ENCODE peak calls at places on chromosomes 7 and 10, in ten cellular contexts. L, B, K, D, V, C, O, Q, X and P are unnamed samples.

GRCh38 chr10:43138757-43139241 is 554 bp downstream of the CSGALNACT2 start:
- DNase-seq in X (no peak), V (no peak), C (peak), B (peak), Q (no peak), K (peak), O (peak), D (no peak), L (peak), P (no peak)

GRCh38 chr7:34488766-34489165 is 169.3 kb upstream of the NPSR1 start:
- DNase-seq in Q (no peak), V (no peak), B (no peak), K (no peak), D (no peak), L (no peak), C (no peak), X (no peak), O (no peak), P (no peak)

GRCh38 chr10:84265378-84265777 is 20.5 kb downstream of the RGR start:
- DNase-seq in C (no peak), V (no peak), D (no peak), B (peak), X (no peak), L (no peak), K (no peak), O (no peak), Q (no peak), P (no peak)

GRCh38 chr10:46037107-46037900 is 6.9 kb upstream of the NCOA4 start:
- DNase-seq in Q (no peak), X (no peak), C (no peak), K (no peak), D (no peak), B (no peak), V (no peak), L (no peak), O (no peak), P (no peak)

GRCh38 chr7:26937956-26938623 is 73.7 kb upstream of the SKAP2 start:
- DNase-seq in D (no peak), V (no peak), L (no peak), X (no peak), Q (no peak), C (no peak), O (peak), K (no peak), B (no peak), P (no peak)

GRCh38 chr10:17607603-17608332 is 9.4 kb downstream of the HACD1 start:
- DNase-seq in Q (no peak), B (no peak), X (no peak), V (no peak), D (peak), C (peak), K (no peak), O (peak), L (peak), P (no peak)

GRCh38 chr10:34446046-34446445 is 369.1 kb downstream of the PARD3 start:
- DNase-seq in Q (no peak), V (no peak), C (no peak), D (no peak), B (no peak), L (no peak), O (no peak), K (no peak), X (no peak), P (no peak)

GRCh38 chr10:76036410-76036940 is 605.1 kb downstream of the LRMDA start:
- DNase-seq in Q (peak), D (peak), V (peak), K (peak), X (peak), O (peak), L (peak), C (peak), B (peak), P (peak)

GRCh38 chr10:102135956-102136526 is 3.2 kb downstream of the PPRC1 start:
- DNase-seq in D (no peak), L (no peak), X (no peak), Q (no peak), O (no peak), K (no peak), C (no peak), V (no peak), B (no peak), P (no peak)

GRCh38 chr7:47128719-47129118 is 453.2 kb downstream of the TNS3 start:
- DNase-seq in V (no peak), L (no peak), D (no peak), Q (no peak), O (peak), X (no peak), K (no peak), C (no peak), B (no peak), P (no peak)

GRCh38 chr10:102714621-102715455 is at the start of gene SFXN2:
- DNase-seq in C (peak), K (peak), V (no peak), B (peak), O (no peak), Q (no peak), X (no peak), L (no peak), D (peak), P (no peak)

GRCh38 chr10:124827474-124827873 is 25.9 kb downstream of the ABRAXAS2 start:
- DNase-seq in B (no peak), D (no peak), X (no peak), V (no peak), Q (no peak), L (peak), C (no peak), K (no peak), O (peak), P (no peak)

GRCh38 chr10:50396491-50397311 is 145.4 kb upstream of the ASAH2 start:
- DNase-seq in V (no peak), K (no peak), X (no peak), O (peak), Q (no peak), L (no peak), C (no peak), B (no peak), D (no peak), P (no peak)

GRCh38 chr10:34626158-34626557 is 188.9 kb downstream of the PARD3 start:
- DNase-seq in C (no peak), O (no peak), D (no peak), V (no peak), X (no peak), L (no peak), B (no peak), Q (no peak), K (no peak), P (no peak)

GRCh38 chr7:738241-738640 is 11.2 kb upstream of the PRKAR1B start:
- DNase-seq in D (no peak), Q (no peak), V (no peak), L (no peak), C (no peak), B (no peak), X (no peak), O (no peak), K (no peak), P (peak)

GRCh38 chr7:108358553-108358952 is 97.7 kb downstream of the NRCAM start:
- DNase-seq in V (peak), K (no peak), X (no peak), Q (no peak), D (no peak), O (peak), B (no peak), L (peak), C (no peak), P (no peak)

GRCh38 chr10:49747303-49747646 is 14.8 kb downstream of the OGDHL start:
- DNase-seq in C (no peak), Q (no peak), L (no peak), D (no peak), X (no peak), O (no peak), V (no peak), K (no peak), B (no peak), P (no peak)

GRCh38 chr7:145324081-145324480 is 488.2 kb upstream of the TPK1 start:
- DNase-seq in Q (no peak), L (no peak), K (no peak), D (no peak), B (no peak), C (no peak), V (no peak), X (no peak), O (no peak), P (no peak)

GRCh38 chr7:44287488-44288380 is 37.7 kb downstream of the CAMK2B start:
- DNase-seq in X (peak), V (no peak), L (no peak), O (no peak), C (no peak), D (no peak), B (peak), K (no peak), Q (peak), P (no peak)

GRCh38 chr7:8684426-8684825 is 251.0 kb downstream of the NXPH1 start:
- DNase-seq in D (no peak), Q (no peak), C (no peak), B (no peak), L (no peak), K (no peak), X (no peak), V (no peak), O (no peak), P (no peak)

GRCh38 chr7:115679976-115680375 is 350.6 kb downstream of the TFEC start:
- DNase-seq in X (no peak), Q (no peak), D (peak), V (no peak), K (no peak), B (peak), O (peak), L (peak), C (peak), P (no peak)

GRCh38 chr7:1447551-1448244 is 11.6 kb downstream of the MICALL2 start:
- DNase-seq in X (peak), C (no peak), Q (no peak), V (no peak), B (no peak), D (no peak), O (no peak), K (no peak), L (no peak), P (no peak)

GRCh38 chr10:91409869-91410637 is at the start of gene HECTD2:
- DNase-seq in X (peak), D (peak), O (peak), K (peak), C (peak), Q (peak), V (no peak), L (peak), B (peak), P (peak)

GRCh38 chr10:77580500-77580899 is 57.1 kb downstream of the KCNMA1 start:
- DNase-seq in L (no peak), V (no peak), D (no peak), Q (no peak), C (no peak), B (no peak), O (no peak), X (no peak), K (no peak), P (no peak)

GRCh38 chr7:50851451-50851850 is 68.8 kb upstream of the GRB10 start:
- DNase-seq in O (peak), X (no peak), V (no peak), K (no peak), B (no peak), L (no peak), D (no peak), Q (no peak), C (no peak), P (no peak)

GRCh38 chr10:61397175-61397986 is 55.8 kb downstream of the TMEM26 start:
- DNase-seq in Q (no peak), K (no peak), B (no peak), O (peak), C (peak), L (no peak), D (no peak), V (no peak), X (no peak), P (no peak)

GRCh38 chr7:1510780-1511154 is 6.6 kb upstream of the INTS1 start:
- DNase-seq in X (no peak), B (no peak), D (no peak), K (peak), Q (peak), O (no peak), C (peak), V (no peak), L (no peak), P (no peak)

GRCh38 chr7:91632234-91632947 is 248.1 kb downstream of the MTERF1 start:
- DNase-seq in D (no peak), B (no peak), X (no peak), C (no peak), L (no peak), K (no peak), O (no peak), V (no peak), Q (no peak), P (no peak)

GRCh38 chr10:7260412-7260900 is 150.4 kb downstream of the SFMBT2 start:
- DNase-seq in C (peak), L (peak), Q (no peak), O (peak), D (peak), X (peak), V (peak), K (peak), B (peak), P (peak)

GRCh38 chr10:94578790-94579189 is 33.2 kb downstream of the HELLS start:
- DNase-seq in O (no peak), X (no peak), K (no peak), L (no peak), Q (no peak), V (no peak), B (no peak), C (no peak), D (no peak), P (no peak)

GRCh38 chr7:54961391-54961790 is 57.4 kb upstream of the EGFR start:
- DNase-seq in Q (no peak), O (no peak), L (no peak), D (no peak), B (no peak), X (no peak), C (no peak), K (no peak), V (no peak), P (no peak)

GRCh38 chr7:77199008-77199966 is at the start of gene FGL2:
- DNase-seq in Q (peak), O (peak), B (peak), L (peak), V (no peak), K (peak), X (peak), C (peak), D (peak), P (peak)

GRCh38 chr7:6636741-6637543 is at the start of gene ZNF316:
- DNase-seq in X (peak), C (peak), B (peak), V (no peak), O (peak), Q (peak), K (peak), D (no peak), L (peak), P (peak)

GRCh38 chr10:132915411-132915810 is 27.0 kb downstream of the CFAP46 start:
- DNase-seq in B (peak), K (no peak), C (no peak), Q (no peak), V (no peak), O (no peak), X (no peak), D (no peak), L (no peak), P (peak)

GRCh38 chr10:48406204-48406603 is 99.7 kb downstream of the MAPK8 start:
- DNase-seq in D (peak), Q (no peak), V (no peak), C (no peak), B (no peak), K (no peak), L (peak), O (peak), X (no peak), P (no peak)

GRCh38 chr10:104337527-104337984 is 709 bp downstream of the ITPRIP start:
- DNase-seq in D (peak), L (no peak), C (peak), O (peak), X (peak), V (no peak), Q (peak), B (peak), K (peak), P (no peak)

GRCh38 chr7:87538052-87538451 is 62.6 kb upstream of the ABCB4 start:
- DNase-seq in B (no peak), V (no peak), C (no peak), D (no peak), K (no peak), O (no peak), L (no peak), Q (no peak), X (peak), P (no peak)

GRCh38 chr10:1662361-1663025 is 74.8 kb downstream of the ADARB2 start:
- DNase-seq in V (no peak), X (no peak), C (no peak), L (no peak), B (no peak), O (no peak), Q (no peak), K (peak), D (no peak), P (no peak)
- H3K4me3 ChIP-seq in V (no peak), X (no peak), C (no peak), L (no peak), B (no peak), O (no peak), Q (no peak), K (no peak), D (no peak), P (no peak)

DNA sequence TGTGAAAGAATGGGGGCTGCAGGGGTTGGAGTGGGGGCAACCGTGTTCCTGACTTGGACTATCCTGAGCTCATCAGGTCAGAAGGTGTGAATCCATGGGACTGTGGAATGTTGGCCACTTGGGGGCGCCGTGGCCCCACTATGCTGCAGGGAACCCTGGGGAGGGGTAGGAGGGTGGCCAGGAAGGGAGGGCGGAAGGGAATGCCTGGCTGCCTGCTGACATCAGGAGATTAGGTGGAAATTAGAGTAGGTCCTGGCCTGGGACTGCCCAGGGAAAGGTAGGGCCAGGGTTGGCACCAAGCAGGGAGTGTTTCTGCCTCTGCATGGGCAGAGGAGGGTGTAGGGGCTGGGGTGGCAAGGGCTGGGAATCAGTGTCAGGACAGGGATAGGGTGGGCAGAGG is 65.8 kb upstream of the PRSS58 start:
- DNase-seq in K (no peak), V (no peak), D (peak), Q (no peak), B (peak), C (peak), X (no peak), L (no peak), O (peak), P (no peak)
- TF ChIP-seq CTCF in K (no peak), V (peak), D (peak), Q (no peak), B (no peak), C (peak), X (no peak), L (no peak), O (peak), P (no peak)

GRCh38 chr7:124031406-124031805 is 1.5 kb downstream of the TMEM229A start:
- DNase-seq in O (no peak), D (no peak), V (no peak), B (no peak), X (no peak), Q (no peak), K (no peak), L (no peak), C (no peak), P (no peak)

GRCh38 chr7:124033807-124034753 is 1.2 kb upstream of the TMEM229A start:
- DNase-seq in Q (no peak), K (no peak), B (no peak), L (no peak), X (no peak), D (no peak), V (no peak), C (no peak), O (no peak), P (no peak)

GRCh38 chr7:124031919-124032318 is 948 bp downstream of the TMEM229A start:
- DNase-seq in V (no peak), Q (no peak), D (peak), L (no peak), B (no peak), C (no peak), K (no peak), O (no peak), X (no peak), P (no peak)

GRCh38 chr7:124033093-124033806 is 383 bp upstream of the TMEM229A start:
- DNase-seq in O (no peak), V (no peak), X (no peak), C (no peak), B (peak), K (no peak), Q (peak), D (peak), L (no peak), P (peak)

DNA sequence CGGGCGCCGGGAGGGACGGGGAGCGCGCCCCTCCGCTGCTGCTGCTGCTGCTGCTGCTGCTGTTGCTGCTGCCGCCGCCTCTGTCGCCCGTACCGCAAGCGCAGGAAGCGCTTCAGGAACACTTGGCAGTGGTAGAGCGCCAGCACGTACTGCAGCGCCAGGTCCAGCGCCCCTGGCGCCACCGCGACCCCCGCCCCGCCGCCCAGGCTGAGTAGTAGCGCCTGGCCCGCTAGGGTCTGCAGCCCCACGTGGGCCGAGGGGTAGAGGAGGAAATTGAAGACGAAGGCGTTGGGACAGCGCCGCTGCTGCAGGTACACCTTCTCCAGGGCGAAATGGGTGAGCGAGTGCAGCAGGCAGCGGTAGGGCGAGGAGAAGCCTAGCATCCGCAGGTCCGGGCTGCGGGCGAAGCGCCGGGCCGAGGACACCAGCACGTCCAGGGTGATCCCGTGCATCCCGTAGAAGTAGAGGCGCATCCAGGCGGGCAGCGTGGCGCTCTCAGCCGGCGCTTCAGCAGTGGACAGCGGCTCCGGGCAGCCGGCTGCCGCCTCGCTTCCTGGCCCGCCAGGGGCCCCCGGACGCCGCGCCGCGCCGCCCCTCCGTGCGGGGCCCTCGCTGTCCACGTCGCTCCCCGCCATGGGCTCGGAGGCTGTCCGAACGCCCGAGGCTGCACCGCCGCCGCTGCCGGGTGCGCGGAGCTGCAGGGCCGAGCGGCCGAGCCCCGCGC is at the start of gene TMEM229A:
- DNase-seq in O (peak), L (peak), C (no peak), Q (peak), V (no peak), K (no peak), D (peak), B (peak), X (peak), P (peak)
- H3K4me3 ChIP-seq in O (no peak), L (no peak), C (no peak), Q (no peak), V (no peak), K (peak), D (peak), B (peak), X (peak), P (peak)

DNA sequence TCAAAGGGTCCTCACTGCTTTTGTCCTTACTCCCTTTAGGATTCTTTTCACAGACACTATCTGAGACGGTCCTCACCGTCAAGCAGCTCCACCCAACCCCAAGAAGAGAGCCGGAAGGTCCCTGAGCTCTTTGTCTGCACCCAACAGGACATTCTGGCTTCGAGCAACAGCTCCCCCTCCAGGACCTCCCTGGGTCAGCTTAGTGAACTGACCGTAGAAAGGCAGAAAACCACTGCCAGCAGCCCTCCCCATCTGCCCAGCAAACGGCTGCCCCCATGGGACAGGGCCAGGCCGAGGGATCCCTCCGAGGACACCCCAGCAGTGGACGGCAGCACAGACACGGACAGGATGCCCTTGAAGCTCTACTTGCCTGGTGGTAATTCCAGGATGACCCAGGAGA is 19.9 kb downstream of the MINDY4 start:
- DNase-seq in O (no peak), B (no peak), C (no peak), L (no peak), V (no peak), Q (no peak), K (no peak), D (peak), X (no peak), P (no peak)
- TF ChIP-seq CTCF in O (no peak), B (no peak), C (no peak), L (no peak), V (no peak), Q (no peak), K (no peak), D (peak), X (no peak), P (peak)

GRCh38 chr10:89889610-89890009 is 188.2 kb downstream of the KIF20B start:
- DNase-seq in K (no peak), X (no peak), Q (no peak), V (no peak), C (no peak), O (no peak), D (peak), B (no peak), L (no peak), P (no peak)
- H3K4me3 ChIP-seq in K (no peak), X (no peak), Q (no peak), V (no peak), C (no peak), O (no peak), D (no peak), B (no peak), L (no peak), P (no peak)

GRCh38 chr7:25820432-25821040 is 331.5 kb upstream of the NFE2L3 start:
- DNase-seq in L (no peak), Q (no peak), C (no peak), D (peak), B (no peak), V (no peak), K (no peak), X (no peak), O (peak), P (no peak)
- TF ChIP-seq CTCF in L (peak), Q (no peak), C (peak), D (peak), B (peak), V (peak), K (no peak), X (peak), O (peak), P (no peak)